ENCODE peak calls at places on chromosomes 7 and 10, in ten cellular contexts. J is PC-3, B is tibial nerve, V is cardiac fibroblast, E is suprapubic skin, S is NCI-H2081, W is amygdala, O is GM19239, Z is colonic mucosa, G is left lobe of liver. Y is an unnamed sample.
A peak's percentile ranks its signal among the peaks of the same experiment; 100 is the strongest.

GRCh38 chr7:11951909-11952308 is 119.9 kb upstream of the THSD7A start:
- DNase-seq in E (no peak), S (no peak), J (no peak), O (no peak), G (no peak), Z (no peak), B (no peak), V (no peak), W (no peak), Y (no peak)

GRCh38 chr7:73831656-73832579 is 1.1 kb downstream of the CLDN4 start:
- DNase-seq in S (peak; percentile 65), O (no peak), V (no peak), Z (peak; percentile 89), J (peak; percentile 87), B (no peak), W (no peak), G (no peak), E (no peak), Y (no peak)

GRCh38 chr7:138608292-138608691 is 92.9 kb downstream of the SVOPL start:
- DNase-seq in E (no peak), G (no peak), W (no peak), S (no peak), Z (no peak), B (no peak), V (peak; percentile 53), O (no peak), J (no peak), Y (no peak)

GRCh38 chr7:158267737-158268435 is 319.7 kb downstream of the PTPRN2 start:
- DNase-seq in S (no peak), E (peak; percentile 19), Z (no peak), J (no peak), O (no peak), V (no peak), G (no peak), W (no peak), B (no peak), Y (no peak)

GRCh38 chr7:110590415-110590814 is 500.5 kb upstream of the LRRN3 start:
- DNase-seq in S (no peak), E (no peak), W (no peak), Z (no peak), B (no peak), V (no peak), J (peak; percentile 26), G (no peak), O (no peak), Y (no peak)

GRCh38 chr7:119219663-119220062 is 995.2 kb downstream of the ANKRD7 start:
- DNase-seq in W (no peak), E (no peak), O (no peak), B (no peak), V (no peak), G (no peak), S (no peak), J (no peak), Z (no peak), Y (no peak)

GRCh38 chr7:1758417-1758858 is 88.4 kb downstream of the ELFN1 start:
- DNase-seq in B (no peak), J (peak; percentile 68), W (no peak), V (peak; percentile 40), E (no peak), G (peak; percentile 71), S (peak; percentile 38), O (no peak), Z (no peak), Y (peak; percentile 72)

GRCh38 chr7:110283056-110283455 is 807.9 kb upstream of the LRRN3 start:
- DNase-seq in E (no peak), V (no peak), J (no peak), S (peak; percentile 38), Z (no peak), G (no peak), O (no peak), B (no peak), W (no peak), Y (no peak)

GRCh38 chr7:42332605-42333222 is 95.7 kb upstream of the GLI3 start:
- DNase-seq in E (no peak), V (no peak), W (no peak), J (no peak), G (no peak), S (no peak), B (no peak), O (no peak), Z (no peak), Y (no peak)

GRCh38 chr7:119472398-119473038 is 800.5 kb upstream of the KCND2 start:
- DNase-seq in G (peak; percentile 72), B (no peak), O (no peak), Z (peak; percentile 20), J (no peak), S (peak; percentile 93), V (no peak), E (no peak), W (no peak), Y (no peak)

GRCh38 chr10:15201589-15202300 is 33.3 kb upstream of the NMT2 start:
- DNase-seq in E (no peak), W (no peak), S (no peak), B (no peak), O (no peak), G (no peak), Z (no peak), J (peak; percentile 46), V (peak; percentile 32), Y (peak; percentile 77)

GRCh38 chr7:83547526-83547925 is 101.4 kb downstream of the SEMA3E start:
- DNase-seq in Z (peak; percentile 29), E (no peak), O (peak; percentile 1), G (peak; percentile 54), S (peak; percentile 98), W (no peak), V (peak; percentile 48), B (no peak), J (peak; percentile 95), Y (peak; percentile 97)

Y was measured in NCI-H226.